ENCODE peak calls at places on chromosomes 5 and 9, in eight cellular contexts. W is A549, L is left colon, T is ELR, A is frontal cortex, Q is lower lobe of right lung, O is GM12864, Y is skeletal muscle cell. V is an unnamed sample.

GRCh38 chr9:107694390-107694789 is 204.8 kb upstream of the KLF4 start:
- DNase-seq in L (no peak), Y (no peak), Q (no peak), A (no peak), W (no peak), T (no peak), O (no peak), V (no peak)

GRCh38 chr9:131593255-131593820 is 48.0 kb downstream of the PRRT1B start:
- DNase-seq in Y (no peak), W (no peak), Q (no peak), T (peak), O (no peak), L (no peak), A (no peak), V (no peak)

GRCh38 chr5:122356868-122357267 is 44.8 kb downstream of the SNCAIP start:
- DNase-seq in Y (no peak), A (no peak), L (no peak), Q (no peak), O (no peak), T (no peak), W (no peak), V (no peak)

GRCh38 chr5:124849774-124850173 is 103.3 kb upstream of the ZNF608 start:
- DNase-seq in Q (no peak), O (no peak), W (no peak), A (no peak), L (no peak), T (no peak), Y (no peak), V (no peak)

GRCh38 chr5:83368835-83369234 is 102.7 kb upstream of the VCAN start:
- DNase-seq in Y (no peak), L (no peak), Q (no peak), W (no peak), T (no peak), A (no peak), O (no peak), V (no peak)

GRCh38 chr5:34728236-34728635 is 72.1 kb downstream of the RAI14 start:
- DNase-seq in Q (no peak), T (no peak), A (no peak), L (no peak), W (no peak), Y (no peak), O (no peak), V (no peak)

GRCh38 chr5:74624009-74624408 is 16.5 kb downstream of the ENC1 start:
- DNase-seq in Y (no peak), A (no peak), W (no peak), Q (no peak), L (no peak), T (no peak), O (no peak), V (no peak)

GRCh38 chr5:177509361-177509951 is at the start of gene DOK3:
- DNase-seq in L (no peak), Q (peak), A (no peak), W (no peak), T (no peak), O (no peak), Y (no peak), V (peak)

GRCh38 chr9:89740722-89741121 is 135.9 kb downstream of the GADD45G start:
- DNase-seq in Y (no peak), O (no peak), T (no peak), L (no peak), Q (no peak), A (no peak), W (no peak), V (no peak)

GRCh38 chr9:35341585-35341984 is 148.3 kb upstream of the RUSC2 start:
- DNase-seq in L (peak), O (no peak), W (no peak), T (peak), A (no peak), Y (peak), Q (peak), V (no peak)

GRCh38 chr9:12681620-12682019 is 11.6 kb upstream of the TYRP1 start:
- DNase-seq in A (no peak), Y (no peak), L (no peak), T (peak), Q (no peak), W (no peak), O (no peak), V (no peak)

GRCh38 chr9:16721972-16722371 is 148.5 kb downstream of the BNC2 start:
- DNase-seq in Y (peak), O (no peak), Q (no peak), L (peak), T (peak), W (no peak), A (no peak), V (no peak)

GRCh38 chr9:79895232-79895631 is 323.5 kb downstream of the TLE4 start:
- DNase-seq in O (no peak), Y (no peak), W (no peak), T (no peak), L (no peak), A (no peak), Q (no peak), V (no peak)

GRCh38 chr5:140925806-140926205 is 293 bp upstream of the PCDHAC1 start:
- DNase-seq in T (no peak), O (no peak), Y (no peak), L (no peak), A (no peak), W (no peak), Q (no peak), V (no peak)

GRCh38 chr5:125583291-125583690 is 836.9 kb upstream of the ZNF608 start:
- DNase-seq in Y (no peak), L (no peak), Q (no peak), T (no peak), O (no peak), W (no peak), A (no peak), V (no peak)

GRCh38 chr5:170882345-170882744 is 20.5 kb downstream of the RANBP17 start:
- DNase-seq in L (no peak), Q (no peak), Y (no peak), A (no peak), T (no peak), W (no peak), O (no peak), V (no peak)

GRCh38 chr9:13832451-13832850 is 481.5 kb downstream of the NFIB start:
- DNase-seq in Y (no peak), L (no peak), T (no peak), A (no peak), O (no peak), Q (no peak), W (no peak), V (no peak)

GRCh38 chr5:105952875-105953274 is 1717.9 kb downstream of the EFNA5 start:
- DNase-seq in W (no peak), Q (no peak), A (no peak), O (no peak), T (no peak), Y (peak), L (no peak), V (no peak)

GRCh38 chr5:1276930-1277329 is 17.9 kb downstream of the TERT start:
- DNase-seq in O (no peak), T (no peak), L (no peak), Q (no peak), A (no peak), Y (no peak), W (no peak), V (no peak)

GRCh38 chr9:121857941-121858340 is 206.5 kb downstream of the DAB2IP start:
- DNase-seq in L (no peak), Q (no peak), T (no peak), A (no peak), W (no peak), Y (no peak), O (no peak), V (no peak)

GRCh38 chr5:1183424-1184162 is 17.8 kb upstream of the SLC6A19 start:
- DNase-seq in Q (peak), Y (no peak), L (peak), T (no peak), W (no peak), A (no peak), O (no peak), V (no peak)

GRCh38 chr5:149037819-149038218 is 25.0 kb downstream of the SH3TC2 start:
- DNase-seq in L (no peak), W (no peak), O (no peak), A (no peak), Y (no peak), Q (no peak), T (no peak), V (no peak)

GRCh38 chr9:93085676-93086075 is 10.3 kb upstream of the CARD19 start:
- DNase-seq in Y (no peak), A (no peak), W (no peak), Q (peak), O (no peak), T (no peak), L (no peak), V (no peak)

GRCh38 chr5:91016954-91017690 is 366.0 kb downstream of the ARRDC3 start:
- DNase-seq in W (no peak), Y (peak), A (no peak), Q (no peak), O (no peak), T (peak), L (no peak), V (no peak)

GRCh38 chr9:95499847-95500246 is 16.9 kb downstream of the PTCH1 start:
- DNase-seq in L (no peak), Y (no peak), Q (no peak), O (no peak), A (no peak), T (no peak), W (no peak), V (no peak)